ENCODE peak calls at places on chromosomes 6 and 20, in four cellular contexts. J is OCI-LY7, U is right cardiac atrium, G is heart right ventricle. H is an unnamed sample. For H3K4me1, the result is how much of the 10 kb centered on the place peaks cover.

GRCh38 chr6:75381878-75382633 is 97.5 kb upstream of the TMEM30A start:
- DNase-seq in J (no peak), U (no peak), G (no peak), H (no peak)

GRCh38 chr6:70298070-70298469 is 4.8 kb downstream of the COL9A1 start:
- DNase-seq in J (no peak), U (no peak), G (no peak), H (no peak)

GRCh38 chr20:44217342-44218092 is 6.9 kb upstream of the OSER1 start:
- DNase-seq in J (peak), U (peak), G (peak), H (peak)

GRCh38 chr20:3670945-3671344 is 7.7 kb upstream of the GFRA4 start:
- DNase-seq in J (no peak), U (no peak), G (no peak), H (no peak)

GRCh38 chr20:3751664-3752385 is 15.7 kb downstream of the ADISSP start:
- DNase-seq in J (no peak), U (peak), G (peak), H (peak)

GRCh38 chr6:28137458-28138020 is 4.1 kb upstream of the ZKSCAN8 start:
- DNase-seq in J (peak), U (no peak), G (no peak), H (no peak)

GRCh38 chr6:166257911-166258318 is 50.3 kb downstream of the PRR18 start:
- DNase-seq in J (no peak), U (no peak), G (no peak), H (no peak)

GRCh38 chr6:101417899-101418298 is 24.4 kb downstream of the GRIK2 start:
- DNase-seq in J (no peak), U (no peak), G (no peak), H (no peak)

GRCh38 chr6:147278891-147279290 is 74.7 kb downstream of the STXBP5 start:
- DNase-seq in J (no peak), U (no peak), G (no peak), H (no peak)

GRCh38 chr6:144036064-144036873 is 28.2 kb upstream of the PLAGL1 start:
- DNase-seq in J (no peak), U (peak), G (no peak), H (peak)

GRCh38 chr20:50842821-50843220 is 48.0 kb downstream of the BCAS4 start:
- DNase-seq in J (no peak), U (no peak), G (no peak), H (no peak)

GRCh38 chr20:2767768-2768631 is 32.4 kb downstream of the CPXM1 start:
- DNase-seq in J (no peak), U (peak), G (peak), H (peak)

GRCh38 chr6:150627601-150628012 is 27.9 kb downstream of the PLEKHG1 start:
- DNase-seq in J (no peak), U (no peak), G (no peak), H (no peak)
- H3K27ac ChIP-seq in J (no peak), U (no peak), G (no peak), H (no peak)

DNA sequence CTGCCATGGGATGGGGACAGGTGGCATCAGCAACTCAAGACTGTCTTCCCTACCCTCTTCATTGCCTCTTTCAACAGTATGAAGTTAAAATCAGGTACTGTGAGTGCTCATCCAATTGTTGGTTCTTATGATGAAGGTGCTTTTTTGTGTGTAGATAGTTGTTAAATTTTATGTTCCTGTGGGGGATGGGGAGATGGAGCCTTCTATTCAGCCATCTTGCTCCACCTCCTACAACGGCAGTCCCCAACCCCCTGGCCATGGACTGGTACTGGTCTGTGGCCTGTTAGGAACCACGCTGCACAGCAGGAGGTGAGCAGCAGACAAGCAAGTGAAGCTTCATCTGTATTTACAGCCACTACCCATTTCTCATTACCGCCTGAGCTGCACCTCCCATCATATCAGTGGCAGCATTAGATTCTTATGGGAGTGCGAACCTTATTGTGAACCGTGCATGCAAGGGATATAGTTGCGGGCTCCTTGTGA is 47.8 kb upstream of the TOP1 start:
- DNase-seq in J (no peak), U (no peak), G (no peak), H (no peak)
- H3K4me3 ChIP-seq in J (no peak), U (no peak), G (no peak), H (no peak)

GRCh38 chr6:77055711-77056110 is 407.6 kb downstream of the HTR1B start:
- DNase-seq in J (no peak), U (no peak), G (no peak), H (no peak)
- H3K4me1 ChIP-seq in J (under half), U (under half), G (under half), H (under half)

GRCh38 chr6:159989471-159989870 is 20.6 kb downstream of the IGF2R start:
- DNase-seq in J (no peak), U (no peak), G (no peak), H (no peak)
- H3K27ac ChIP-seq in J (no peak), U (no peak), G (no peak), H (no peak)

GRCh38 chr6:134721095-134721400 is 228.9 kb downstream of the ALDH8A1 start:
- DNase-seq in J (no peak), U (no peak), G (no peak), H (no peak)

GRCh38 chr6:134722996-134723871 is 226.7 kb downstream of the ALDH8A1 start:
- DNase-seq in J (no peak), U (no peak), G (no peak), H (no peak)

GRCh38 chr6:134724653-134725340 is 225.1 kb downstream of the ALDH8A1 start:
- DNase-seq in J (no peak), U (peak), G (peak), H (no peak)

GRCh38 chr6:134720353-134721094 is 229.4 kb downstream of the ALDH8A1 start:
- DNase-seq in J (no peak), U (no peak), G (peak), H (no peak)

DNA sequence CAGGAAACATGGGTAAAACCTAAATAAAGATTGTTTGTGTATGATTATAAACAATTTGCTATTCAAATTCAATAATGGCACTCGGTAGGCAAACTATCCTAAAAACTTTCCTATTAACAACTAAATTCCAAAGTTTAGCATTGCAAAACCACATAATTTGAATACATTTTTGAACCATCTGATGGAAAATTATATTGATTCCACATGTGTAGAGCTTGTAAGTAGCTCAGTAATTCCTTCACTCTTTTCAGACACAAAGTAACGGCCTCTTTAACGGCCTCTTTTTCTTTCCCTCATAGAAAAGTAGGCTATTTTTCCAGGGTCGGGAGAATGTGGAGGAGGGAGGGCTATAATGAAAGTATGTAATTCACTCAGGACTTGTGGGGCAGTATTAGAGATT is 227.5 kb downstream of the ALDH8A1 start:
- DNase-seq in J (no peak), U (no peak), G (no peak), H (no peak)
- H3K4me3 ChIP-seq in J (no peak), U (no peak), G (no peak), H (no peak)

DNA sequence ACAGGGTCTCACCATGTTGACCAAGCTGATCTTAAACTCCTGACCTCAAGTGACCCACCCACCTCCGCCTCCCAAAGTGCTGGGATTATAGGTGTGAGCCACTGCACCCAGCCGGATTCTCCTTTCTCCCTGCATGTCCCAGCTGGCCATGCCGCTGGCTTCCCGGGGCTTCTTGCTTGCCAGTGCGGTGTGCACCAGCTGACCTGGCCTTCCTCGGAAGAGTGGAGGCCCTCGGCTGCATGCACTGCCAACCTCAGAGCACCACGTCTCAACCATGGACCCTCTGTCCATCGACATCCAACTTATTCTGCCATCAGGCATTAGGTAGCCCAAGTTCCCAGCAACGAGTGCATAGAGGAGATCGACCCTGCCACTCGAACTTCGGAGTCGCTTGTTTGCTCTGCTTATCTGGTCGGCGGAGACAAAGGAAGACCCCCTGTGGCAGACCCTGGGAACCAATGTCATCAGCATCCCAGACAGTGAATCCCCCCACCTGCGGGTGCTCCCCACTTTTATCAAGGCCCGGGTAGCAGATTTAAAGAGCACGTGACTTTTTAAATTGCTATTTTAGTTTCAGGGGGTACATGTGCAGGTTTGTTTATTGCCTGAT is 307.8 kb downstream of the CDH4 start:
- DNase-seq in J (no peak), U (no peak), G (no peak), H (no peak)
- H3K4me1 ChIP-seq in J (under half), U (under half), G (under half), H (under half)

H was measured in upper lobe of right lung.